ENCODE peak calls at places on chromosome 5, in nine cellular contexts. U is AG08396; I is activated naive CD8-positive, alpha-beta T cell treated with anti-CD3 and anti-CD28 coated beads for 36 hours; R is esophagus muscularis mucosa; B is stimulated activated CD8-positive, alpha-beta memory T cell treated with anti-CD3 and anti-CD28 coated beads, Interleukin-15, amount 100 ng/mL, for 48 hours; Z is activated naive CD4-positive, alpha-beta T cell treated with anti-CD3 and anti-CD28 coated beads, Interleukin-2, amount 10 ng/mL, durations not matched to agents 7 days and 5 days; P is hypothalamus; E is immature natural killer cell; A is HT-29. F is an unnamed sample.
A peak's percentile ranks its signal among the peaks of the same experiment; 100 is the strongest.

GRCh38 chr5:132487841-132488555 is 2.6 kb downstream of the IRF1 start:
- DNase-seq in U (no peak), I (no peak), R (peak; percentile 90), B (no peak), Z (peak; percentile 31), P (no peak), E (no peak), A (no peak), F (no peak)

GRCh38 chr5:77133061-77133758 is 46.1 kb upstream of the ZBED3 start:
- DNase-seq in U (peak; percentile 84), I (no peak), R (no peak), B (no peak), Z (no peak), P (no peak), E (no peak), A (no peak), F (peak; percentile 21)

GRCh38 chr5:141359790-141360426 is at the start of gene PCDHGB2:
- DNase-seq in U (peak; percentile 67), I (no peak), R (no peak), B (no peak), Z (no peak), P (no peak), E (peak; percentile 9), A (peak; percentile 40), F (no peak)

GRCh38 chr5:126023894-126024575 is 399.2 kb upstream of the GRAMD2B start:
- DNase-seq in U (no peak), I (no peak), R (no peak), B (no peak), Z (no peak), P (no peak), E (no peak), A (no peak), F (no peak)

GRCh38 chr5:129461816-129462396 is 1.8 kb downstream of the ADAMTS19 start:
- DNase-seq in U (no peak), I (no peak), R (no peak), B (no peak), Z (no peak), P (no peak), E (no peak), A (no peak), F (no peak)

GRCh38 chr5:144794922-144795321 is 624.2 kb downstream of the KCTD16 start:
- DNase-seq in U (no peak), I (no peak), R (no peak), B (no peak), Z (no peak), P (no peak), E (no peak), A (no peak), F (no peak)

GRCh38 chr5:140342287-140342686 is 4.1 kb downstream of the HBEGF start:
- DNase-seq in U (no peak), I (peak; percentile 41), R (no peak), B (peak; percentile 11), Z (peak; percentile 65), P (no peak), E (no peak), A (no peak), F (no peak)

GRCh38 chr5:39912880-39913279 is 488.1 kb upstream of the DAB2 start:
- DNase-seq in U (no peak), I (no peak), R (no peak), B (no peak), Z (no peak), P (no peak), E (no peak), A (no peak), F (no peak)